ENCODE peak calls at places on chromosomes 6 and 20, in four cellular contexts. D is HCT116, W is H1, N is HepG2. P is an unnamed sample.

GRCh38 chr20:8215516-8215915 is 83.5 kb downstream of the PLCB1 start:
- DNase-seq in W (no peak), N (no peak), D (no peak), P (no peak)

GRCh38 chr6:31651602-31652191 is 764 bp downstream of the BAG6 start:
- DNase-seq in W (no peak), N (peak; percentile 89), D (peak; percentile 55), P (no peak)

GRCh38 chr6:128516514-128516898 is 3.9 kb downstream of the PTPRK start:
- DNase-seq in W (no peak), D (no peak), N (peak; percentile 78), P (no peak)

GRCh38 chr6:81475646-81476045 is 276.8 kb downstream of the TENT5A start:
- DNase-seq in N (no peak), D (no peak), W (no peak), P (no peak)

GRCh38 chr20:55014766-55015165 is 539.4 kb downstream of the DOK5 start:
- DNase-seq in W (no peak), D (no peak), N (no peak), P (no peak)

GRCh38 chr20:3543901-3544507 is 73.2 kb downstream of the ATRN start:
- DNase-seq in D (no peak), N (peak; percentile 78), W (no peak), P (no peak)

GRCh38 chr20:60091284-60091683 is 133.1 kb downstream of the CDH26 start:
- DNase-seq in D (no peak), N (no peak), W (no peak), P (no peak)

GRCh38 chr6:73032586-73032985 is 192.7 kb downstream of the KHDC1L start:
- DNase-seq in N (no peak), W (no peak), D (peak; percentile 12), P (no peak)

GRCh38 chr6:56909115-56909907 is 45.6 kb upstream of the BEND6 start:
- DNase-seq in D (no peak), N (no peak), W (no peak), P (no peak)

GRCh38 chr20:36465109-36466080 is 75.9 kb upstream of the MYL9 start:
- DNase-seq in W (no peak), D (peak; percentile 79), N (peak; percentile 66), P (peak; percentile 88)

GRCh38 chr6:33197431-33198048 is 2.9 kb downstream of the RXRB start:
- DNase-seq in W (peak; percentile 70), N (peak; percentile 80), D (peak; percentile 66), P (peak; percentile 80)

GRCh38 chr6:21826031-21826430 is 232.5 kb downstream of the SOX4 start:
- DNase-seq in W (no peak), N (peak; percentile 13), D (no peak), P (no peak)

GRCh38 chr6:138817799-138818198 is 21.9 kb downstream of the ECT2L start:
- DNase-seq in N (no peak), W (peak; percentile 64), D (peak; percentile 99), P (no peak)

GRCh38 chr6:109291893-109292292 is 90.4 kb downstream of the CD164 start:
- DNase-seq in W (no peak), D (no peak), N (no peak), P (no peak)

GRCh38 chr6:170208651-170209353 is 82.1 kb downstream of the DLL1 start:
- DNase-seq in D (no peak), N (no peak), W (peak; percentile 33), P (no peak)

GRCh38 chr20:58712116-58712822 is 19.7 kb downstream of the NPEPL1 start:
- DNase-seq in D (no peak), N (no peak), W (peak; percentile 34), P (no peak)

GRCh38 chr6:5671604-5672559 is 334.8 kb downstream of the NRN1 start:
- DNase-seq in N (no peak), W (no peak), D (no peak), P (no peak)

GRCh38 chr20:7375905-7376304 is 564.4 kb downstream of the HAO1 start:
- DNase-seq in N (peak; percentile 29), W (no peak), D (peak; percentile 2), P (peak; percentile 15)

GRCh38 chr6:8983202-8983688 is 547.9 kb upstream of the SLC35B3 start:
- DNase-seq in W (peak; percentile 86), D (peak; percentile 61), N (peak; percentile 45), P (peak; percentile 70)

GRCh38 chr20:63321148-63321831 is 28.3 kb downstream of the COL20A1 start:
- DNase-seq in D (no peak), W (no peak), N (no peak), P (no peak)

GRCh38 chr6:31180500-31180899 is 10.0 kb upstream of the POU5F1 start:
- DNase-seq in W (peak; percentile 81), D (no peak), N (no peak), P (no peak)

GRCh38 chr20:15107952-15108351 is 770.5 kb upstream of the FLRT3 start:
- DNase-seq in N (no peak), W (no peak), D (no peak), P (no peak)

GRCh38 chr6:142523485-142523884 is 221.7 kb downstream of the ADGRG6 start:
- DNase-seq in N (no peak), D (no peak), W (no peak), P (no peak)

GRCh38 chr6:30727920-30728605 is 7.9 kb downstream of the TUBB start:
- DNase-seq in N (no peak), W (no peak), D (no peak), P (no peak)

GRCh38 chr6:3456794-3457709 is at the start of gene SLC22A23:
- DNase-seq in N (peak; percentile 56), D (peak; percentile 46), W (peak; percentile 86), P (peak; percentile 98)

DNA sequence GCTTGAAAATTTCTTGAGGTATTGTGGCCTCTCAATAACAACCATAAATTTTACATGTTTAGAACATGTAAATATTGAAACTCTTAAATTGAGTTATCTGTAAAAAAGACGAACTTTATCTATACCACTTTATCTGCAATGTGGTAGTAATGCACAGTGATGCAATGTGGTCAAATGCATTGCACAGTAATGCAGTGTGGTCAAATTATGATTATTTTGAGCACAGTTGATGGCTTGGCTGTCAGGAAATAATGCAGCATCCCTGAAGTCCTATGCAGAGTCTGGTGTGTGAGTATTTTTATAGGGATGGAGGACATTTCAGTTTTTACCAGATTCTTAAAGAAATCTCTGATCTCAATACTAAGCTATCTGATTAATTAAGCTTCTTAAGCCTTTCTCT is 5.1 kb downstream of the TTK start:
- DNase-seq in W (no peak), N (no peak), D (no peak), P (no peak)
- TF ChIP-seq FOSL1 in W (no peak), N (no peak), D (no peak), P (no peak)

GRCh38 chr6:150775400-150775799 is 90.1 kb upstream of the MTHFD1L start:
- DNase-seq in W (no peak), N (no peak), D (peak; percentile 7), P (no peak)
- TF ChIP-seq FOSL1 in W (no peak), N (no peak), D (no peak), P (no peak)

GRCh38 chr6:146423450-146423849 is 120.2 kb upstream of the RAB32 start:
- DNase-seq in W (no peak), N (no peak), D (no peak), P (no peak)
- TF ChIP-seq FOSL1 in W (no peak), N (no peak), D (no peak), P (no peak)

GRCh38 chr20:25310921-25311728 is 63.2 kb downstream of the PYGB start:
- DNase-seq in N (peak; percentile 55), W (no peak), D (no peak), P (no peak)
- TF ChIP-seq FOSL1 in N (no peak), W (no peak), D (no peak), P (no peak)

DNA sequence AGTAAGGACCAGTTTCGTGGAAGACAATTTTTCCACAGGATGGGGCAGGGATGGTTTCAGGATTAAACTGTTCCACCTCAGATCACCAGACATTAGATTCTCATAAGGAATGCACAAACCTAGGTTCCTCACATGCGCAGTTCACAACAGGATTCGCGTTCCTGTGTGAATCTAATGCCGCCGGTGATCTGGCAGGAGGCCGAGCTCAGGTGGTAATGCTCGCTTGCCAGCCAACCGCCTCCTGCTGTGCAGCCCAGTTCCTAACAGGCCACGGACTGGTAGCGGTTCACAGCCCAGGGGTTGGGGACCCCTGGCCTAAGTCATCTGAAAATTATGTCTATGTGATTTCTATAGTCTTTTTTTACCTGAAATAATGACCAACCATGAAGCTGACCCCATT is 217.5 kb downstream of the TMEM200A start:
- DNase-seq in W (peak; percentile 48), D (no peak), N (no peak), P (no peak)
- TF ChIP-seq FOSL1 in W (no peak), D (no peak), N (no peak), P (no peak)

GRCh38 chr6:157263146-157263545 is 60.2 kb downstream of the TMEM242 start:
- DNase-seq in N (no peak), D (no peak), W (no peak), P (no peak)
- TF ChIP-seq FOSL1 in N (no peak), D (no peak), W (no peak), P (no peak)

GRCh38 chr6:166151798-166152197 is 15.9 kb downstream of the TBXT start:
- DNase-seq in D (no peak), W (no peak), N (no peak), P (no peak)
- TF ChIP-seq FOSL1 in D (no peak), W (no peak), N (no peak), P (no peak)